ENCODE peak calls at places on chromosomes 13 and 19, in eight cellular contexts. Z, C, U, N, T, K, P and V are unnamed samples.

GRCh38 chr13:110306340-110306959 is 507 bp downstream of the COL4A1 start:
- DNase-seq in Z (peak), C (no peak), U (no peak), N (no peak), T (no peak), K (peak), P (peak), V (no peak)

GRCh38 chr13:46170687-46171086 is 11.3 kb downstream of the LCP1 start:
- DNase-seq in Z (no peak), C (no peak), U (no peak), N (no peak), T (no peak), K (no peak), P (peak), V (no peak)

GRCh38 chr19:50482271-50482855 is 5.7 kb upstream of the GARIN5A start:
- DNase-seq in Z (no peak), C (no peak), U (no peak), N (no peak), T (no peak), K (no peak), P (no peak), V (no peak)

GRCh38 chr13:40109324-40109958 is 454.0 kb downstream of the COG6 start:
- DNase-seq in Z (no peak), C (no peak), U (no peak), N (no peak), T (no peak), K (peak), P (no peak), V (no peak)

GRCh38 chr13:95533545-95534135 is 18.9 kb upstream of the CLDN10 start:
- DNase-seq in Z (no peak), C (peak), U (no peak), N (no peak), T (no peak), K (no peak), P (peak), V (no peak)

GRCh38 chr13:60258349-60258748 is 94.6 kb upstream of the DIAPH3 start:
- DNase-seq in Z (no peak), C (no peak), U (no peak), N (no peak), T (no peak), K (no peak), P (no peak), V (no peak)

GRCh38 chr19:7669641-7670040 is 792 bp downstream of the RETN start:
- DNase-seq in Z (no peak), C (no peak), U (no peak), N (no peak), T (no peak), K (no peak), P (no peak), V (no peak)

GRCh38 chr13:38868870-38869269 is 121.8 kb downstream of the STOML3 start:
- DNase-seq in Z (no peak), C (no peak), U (no peak), N (no peak), T (peak), K (no peak), P (no peak), V (no peak)

GRCh38 chr19:42185281-42185680 is 32.2 kb downstream of the DEDD2 start:
- DNase-seq in Z (no peak), C (no peak), U (no peak), N (no peak), T (no peak), K (no peak), P (no peak), V (no peak)

GRCh38 chr19:6509118-6509971 is 7.2 kb upstream of the TUBB4A start:
- DNase-seq in Z (no peak), C (no peak), U (no peak), N (peak), T (no peak), K (no peak), P (no peak), V (no peak)

GRCh38 chr13:50284540-50284939 is 269.3 kb downstream of the KCNRG start:
- DNase-seq in Z (no peak), C (no peak), U (no peak), N (no peak), T (no peak), K (no peak), P (no peak), V (no peak)

GRCh38 chr13:23578411-23579071 is 8.3 kb downstream of the TNFRSF19 start:
- DNase-seq in Z (peak), C (peak), U (peak), N (peak), T (peak), K (peak), P (peak), V (peak)

GRCh38 chr19:28349604-28350003 is 863.3 kb downstream of the UQCRFS1 start:
- DNase-seq in Z (no peak), C (no peak), U (no peak), N (no peak), T (no peak), K (no peak), P (no peak), V (no peak)